ENCODE peak calls at places on chromosome 16, in nine cellular contexts. One of them, this sample, is unnamed.

GRCh38 chr16:75035410-75035968 is 36.7 kb downstream of the ZNRF1 start:
- DNase-seq in GM13977: no peak
- DNase-seq in foreskin keratinocyte: no peak
- DNase-seq in cardiac muscle cell: no peak
- DNase-seq in left ventricle myocardium inferior: no peak
- DNase-seq in progenitor cell of endocrine pancreas: no peak
- DNase-seq in mucosa of descending colon: no peak
- DNase-seq in astrocyte of the cerebellum: no peak
- DNase-seq in psoas muscle: no peak
- DNase-seq in this sample: no peak

GRCh38 chr16:28274676-28275075 is 17.6 kb upstream of the SBK1 start:
- DNase-seq in GM13977: no peak
- DNase-seq in foreskin keratinocyte: no peak
- DNase-seq in cardiac muscle cell: no peak
- DNase-seq in left ventricle myocardium inferior: no peak
- DNase-seq in progenitor cell of endocrine pancreas: no peak
- DNase-seq in mucosa of descending colon: no peak
- DNase-seq in astrocyte of the cerebellum: no peak
- DNase-seq in psoas muscle: no peak
- DNase-seq in this sample: no peak

GRCh38 chr16:58336332-58337089 is 41.7 kb upstream of the PRSS54 start:
- DNase-seq in GM13977: peak; percentile 82
- DNase-seq in foreskin keratinocyte: peak; percentile 47
- DNase-seq in cardiac muscle cell: peak; percentile 76
- DNase-seq in left ventricle myocardium inferior: peak; percentile 84
- DNase-seq in progenitor cell of endocrine pancreas: peak; percentile 82
- DNase-seq in mucosa of descending colon: peak; percentile 89
- DNase-seq in astrocyte of the cerebellum: peak; percentile 48
- DNase-seq in psoas muscle: peak; percentile 80
- DNase-seq in this sample: peak; percentile 90

GRCh38 chr16:22098538-22099255 is 6.4 kb downstream of the VWA3A start:
- DNase-seq in GM13977: peak; percentile 73
- DNase-seq in foreskin keratinocyte: no peak
- DNase-seq in cardiac muscle cell: peak; percentile 58
- DNase-seq in left ventricle myocardium inferior: no peak
- DNase-seq in progenitor cell of endocrine pancreas: no peak
- DNase-seq in mucosa of descending colon: no peak
- DNase-seq in astrocyte of the cerebellum: peak; percentile 6
- DNase-seq in psoas muscle: no peak
- DNase-seq in this sample: peak; percentile 39

GRCh38 chr16:24977673-24978065 is 37.5 kb downstream of the ARHGAP17 start:
- DNase-seq in GM13977: no peak
- DNase-seq in foreskin keratinocyte: no peak
- DNase-seq in cardiac muscle cell: peak; percentile 83
- DNase-seq in left ventricle myocardium inferior: no peak
- DNase-seq in progenitor cell of endocrine pancreas: no peak
- DNase-seq in mucosa of descending colon: no peak
- DNase-seq in astrocyte of the cerebellum: peak; percentile 48
- DNase-seq in psoas muscle: no peak
- DNase-seq in this sample: no peak

GRCh38 chr16:49856741-49857330 is 924 bp upstream of the ZNF423 start:
- DNase-seq in GM13977: peak; percentile 80
- DNase-seq in foreskin keratinocyte: peak; percentile 62
- DNase-seq in cardiac muscle cell: peak; percentile 90
- DNase-seq in left ventricle myocardium inferior: peak; percentile 81
- DNase-seq in progenitor cell of endocrine pancreas: peak; percentile 67
- DNase-seq in mucosa of descending colon: peak; percentile 86
- DNase-seq in astrocyte of the cerebellum: peak; percentile 70
- DNase-seq in psoas muscle: peak; percentile 86
- DNase-seq in this sample: peak; percentile 69

GRCh38 chr16:69909760-69910159 is 41.4 kb upstream of the CLEC18A start:
- DNase-seq in GM13977: no peak
- DNase-seq in foreskin keratinocyte: no peak
- DNase-seq in cardiac muscle cell: no peak
- DNase-seq in left ventricle myocardium inferior: no peak
- DNase-seq in progenitor cell of endocrine pancreas: no peak
- DNase-seq in mucosa of descending colon: no peak
- DNase-seq in astrocyte of the cerebellum: no peak
- DNase-seq in psoas muscle: no peak
- DNase-seq in this sample: no peak

GRCh38 chr16:82187829-82188228 is 17.8 kb upstream of the MPHOSPH6 start:
- DNase-seq in GM13977: peak; percentile 37
- DNase-seq in foreskin keratinocyte: no peak
- DNase-seq in cardiac muscle cell: no peak
- DNase-seq in left ventricle myocardium inferior: no peak
- DNase-seq in progenitor cell of endocrine pancreas: no peak
- DNase-seq in mucosa of descending colon: no peak
- DNase-seq in astrocyte of the cerebellum: no peak
- DNase-seq in psoas muscle: no peak
- DNase-seq in this sample: no peak

GRCh38 chr16:85690469-85691064 is 1.8 kb upstream of the GINS2 start:
- DNase-seq in GM13977: no peak
- DNase-seq in foreskin keratinocyte: no peak
- DNase-seq in cardiac muscle cell: peak; percentile 6
- DNase-seq in left ventricle myocardium inferior: no peak
- DNase-seq in progenitor cell of endocrine pancreas: no peak
- DNase-seq in mucosa of descending colon: no peak
- DNase-seq in astrocyte of the cerebellum: no peak
- DNase-seq in psoas muscle: no peak
- DNase-seq in this sample: no peak

GRCh38 chr16:56382901-56383355 is 42.4 kb downstream of the AMFR start:
- DNase-seq in GM13977: no peak
- DNase-seq in foreskin keratinocyte: peak; percentile 86
- DNase-seq in cardiac muscle cell: peak; percentile 26
- DNase-seq in left ventricle myocardium inferior: no peak
- DNase-seq in progenitor cell of endocrine pancreas: no peak
- DNase-seq in mucosa of descending colon: no peak
- DNase-seq in astrocyte of the cerebellum: peak; percentile 15
- DNase-seq in psoas muscle: no peak
- DNase-seq in this sample: peak; percentile 15

GRCh38 chr16:5918553-5919127 is 821.0 kb upstream of the EEF2KMT start:
- DNase-seq in GM13977: no peak
- DNase-seq in foreskin keratinocyte: no peak
- DNase-seq in cardiac muscle cell: no peak
- DNase-seq in left ventricle myocardium inferior: no peak
- DNase-seq in progenitor cell of endocrine pancreas: no peak
- DNase-seq in mucosa of descending colon: peak; percentile 59
- DNase-seq in astrocyte of the cerebellum: no peak
- DNase-seq in psoas muscle: no peak
- DNase-seq in this sample: peak; percentile 58

GRCh38 chr16:80174416-80174815 is 366.4 kb upstream of the DYNLRB2 start:
- DNase-seq in GM13977: no peak
- DNase-seq in foreskin keratinocyte: peak; percentile 84
- DNase-seq in cardiac muscle cell: peak; percentile 72
- DNase-seq in left ventricle myocardium inferior: no peak
- DNase-seq in progenitor cell of endocrine pancreas: no peak
- DNase-seq in mucosa of descending colon: no peak
- DNase-seq in astrocyte of the cerebellum: peak; percentile 53
- DNase-seq in psoas muscle: no peak
- DNase-seq in this sample: no peak

GRCh38 chr16:48318630-48319029 is 66.6 kb downstream of the SIAH1 start:
- DNase-seq in GM13977: no peak
- DNase-seq in foreskin keratinocyte: no peak
- DNase-seq in cardiac muscle cell: peak; percentile 62
- DNase-seq in left ventricle myocardium inferior: no peak
- DNase-seq in progenitor cell of endocrine pancreas: no peak
- DNase-seq in mucosa of descending colon: no peak
- DNase-seq in astrocyte of the cerebellum: peak; percentile 45
- DNase-seq in psoas muscle: no peak
- DNase-seq in this sample: no peak

GRCh38 chr16:87363771-87364476 is 19.7 kb downstream of the FBXO31 start:
- DNase-seq in GM13977: no peak
- DNase-seq in foreskin keratinocyte: no peak
- DNase-seq in cardiac muscle cell: no peak
- DNase-seq in left ventricle myocardium inferior: peak; percentile 65
- DNase-seq in progenitor cell of endocrine pancreas: no peak
- DNase-seq in mucosa of descending colon: no peak
- DNase-seq in astrocyte of the cerebellum: no peak
- DNase-seq in psoas muscle: no peak
- DNase-seq in this sample: no peak

GRCh38 chr16:17780181-17780580 is 309.4 kb upstream of the XYLT1 start:
- DNase-seq in GM13977: no peak
- DNase-seq in foreskin keratinocyte: no peak
- DNase-seq in cardiac muscle cell: no peak
- DNase-seq in left ventricle myocardium inferior: no peak
- DNase-seq in progenitor cell of endocrine pancreas: no peak
- DNase-seq in mucosa of descending colon: no peak
- DNase-seq in astrocyte of the cerebellum: no peak
- DNase-seq in psoas muscle: no peak
- DNase-seq in this sample: no peak

GRCh38 chr16:75443301-75443700 is 10.0 kb upstream of the CFDP1 start:
- DNase-seq in GM13977: no peak
- DNase-seq in foreskin keratinocyte: no peak
- DNase-seq in cardiac muscle cell: peak; percentile 30
- DNase-seq in left ventricle myocardium inferior: no peak
- DNase-seq in progenitor cell of endocrine pancreas: no peak
- DNase-seq in mucosa of descending colon: no peak
- DNase-seq in astrocyte of the cerebellum: no peak
- DNase-seq in psoas muscle: no peak
- DNase-seq in this sample: no peak

GRCh38 chr16:73949574-73950348 is 346.9 kb upstream of the PSMD7 start:
- DNase-seq in GM13977: no peak
- DNase-seq in foreskin keratinocyte: peak; percentile 71
- DNase-seq in cardiac muscle cell: peak; percentile 86
- DNase-seq in left ventricle myocardium inferior: no peak
- DNase-seq in progenitor cell of endocrine pancreas: no peak
- DNase-seq in mucosa of descending colon: no peak
- DNase-seq in astrocyte of the cerebellum: no peak
- DNase-seq in psoas muscle: no peak
- DNase-seq in this sample: peak; percentile 53

GRCh38 chr16:86768999-86769398 is 190.7 kb downstream of the FOXL1 start:
- DNase-seq in GM13977: no peak
- DNase-seq in foreskin keratinocyte: peak; percentile 44
- DNase-seq in cardiac muscle cell: no peak
- DNase-seq in left ventricle myocardium inferior: no peak
- DNase-seq in progenitor cell of endocrine pancreas: no peak
- DNase-seq in mucosa of descending colon: no peak
- DNase-seq in astrocyte of the cerebellum: peak; percentile 82
- DNase-seq in psoas muscle: no peak
- DNase-seq in this sample: peak; percentile 84

GRCh38 chr16:84616515-84616914 is 1.4 kb downstream of the COTL1 start:
- DNase-seq in GM13977: no peak
- DNase-seq in foreskin keratinocyte: peak; percentile 18
- DNase-seq in cardiac muscle cell: no peak
- DNase-seq in left ventricle myocardium inferior: no peak
- DNase-seq in progenitor cell of endocrine pancreas: no peak
- DNase-seq in mucosa of descending colon: no peak
- DNase-seq in astrocyte of the cerebellum: no peak
- DNase-seq in psoas muscle: no peak
- DNase-seq in this sample: no peak

GRCh38 chr16:47904691-47905090 is 251.1 kb downstream of the ABCC12 start:
- DNase-seq in GM13977: no peak
- DNase-seq in foreskin keratinocyte: no peak
- DNase-seq in cardiac muscle cell: no peak
- DNase-seq in left ventricle myocardium inferior: no peak
- DNase-seq in progenitor cell of endocrine pancreas: no peak
- DNase-seq in mucosa of descending colon: no peak
- DNase-seq in astrocyte of the cerebellum: no peak
- DNase-seq in psoas muscle: no peak
- DNase-seq in this sample: no peak

DNA sequence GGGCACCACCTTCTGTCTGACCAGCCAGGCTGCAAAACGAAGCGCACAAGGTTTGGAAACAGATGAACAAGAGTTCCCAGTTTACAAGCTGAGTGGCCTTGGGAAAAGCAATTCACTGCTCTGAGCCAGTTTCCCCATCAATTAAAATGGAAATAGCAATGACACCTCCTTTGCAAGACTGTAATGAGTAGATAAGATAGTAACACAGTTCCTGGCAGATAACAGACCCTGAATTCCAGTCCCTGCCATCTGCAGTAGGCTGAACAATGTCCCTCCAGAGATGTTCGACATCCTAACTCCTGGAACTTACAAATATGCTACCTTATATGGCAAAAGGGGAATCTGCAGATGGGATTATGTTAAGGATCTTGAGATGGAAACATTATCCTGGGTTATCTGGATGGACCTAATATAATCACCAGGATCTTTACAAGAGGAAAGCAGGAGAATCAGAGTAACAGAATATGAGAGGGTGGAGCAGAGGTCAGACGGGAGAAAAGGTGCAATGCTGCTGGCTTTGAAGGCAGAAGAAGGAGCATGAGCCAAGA is 27.9 kb downstream of the CPPED1 start:
- DNase-seq in GM13977: no peak
- DNase-seq in foreskin keratinocyte: no peak
- DNase-seq in cardiac muscle cell: no peak
- DNase-seq in left ventricle myocardium inferior: no peak
- DNase-seq in progenitor cell of endocrine pancreas: no peak
- DNase-seq in mucosa of descending colon: no peak
- DNase-seq in astrocyte of the cerebellum: no peak
- DNase-seq in psoas muscle: no peak
- DNase-seq in this sample: no peak
- TF ChIP-seq CTCF in GM13977: no peak
- TF ChIP-seq CTCF in foreskin keratinocyte: no peak
- TF ChIP-seq CTCF in cardiac muscle cell: no peak
- TF ChIP-seq CTCF in left ventricle myocardium inferior: no peak
- TF ChIP-seq CTCF in progenitor cell of endocrine pancreas: no peak
- TF ChIP-seq CTCF in mucosa of descending colon: no peak
- TF ChIP-seq CTCF in astrocyte of the cerebellum: no peak
- TF ChIP-seq CTCF in psoas muscle: no peak
- TF ChIP-seq CTCF in this sample: no peak

DNA sequence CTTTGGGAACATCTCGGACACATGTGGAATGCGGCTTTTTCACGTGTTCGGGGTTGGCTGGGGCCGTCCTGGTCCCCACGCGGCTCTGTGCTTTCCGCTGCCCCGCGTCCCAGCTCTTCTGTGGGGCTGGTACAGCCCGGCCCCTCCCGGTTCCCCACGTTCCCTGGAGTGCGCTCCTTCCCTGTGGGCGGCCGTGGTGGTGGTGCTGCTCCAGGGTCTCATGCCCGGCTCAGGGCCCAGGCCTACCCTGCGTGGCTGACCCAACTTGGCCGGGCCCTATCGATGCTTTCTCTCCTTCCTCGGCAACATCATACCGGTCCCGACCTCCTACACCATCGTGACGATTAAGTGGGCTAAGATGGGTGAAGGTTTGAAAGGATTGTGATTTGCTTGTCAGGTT is 3.3 kb downstream of the TELO2 start:
- DNase-seq in GM13977: no peak
- DNase-seq in foreskin keratinocyte: no peak
- DNase-seq in cardiac muscle cell: no peak
- DNase-seq in left ventricle myocardium inferior: no peak
- DNase-seq in progenitor cell of endocrine pancreas: no peak
- DNase-seq in mucosa of descending colon: no peak
- DNase-seq in astrocyte of the cerebellum: no peak
- DNase-seq in psoas muscle: no peak
- DNase-seq in this sample: no peak
- TF ChIP-seq CTCF in GM13977: no peak
- TF ChIP-seq CTCF in foreskin keratinocyte: no peak
- TF ChIP-seq CTCF in cardiac muscle cell: no peak
- TF ChIP-seq CTCF in left ventricle myocardium inferior: no peak
- TF ChIP-seq CTCF in progenitor cell of endocrine pancreas: no peak
- TF ChIP-seq CTCF in mucosa of descending colon: no peak
- TF ChIP-seq CTCF in astrocyte of the cerebellum: no peak
- TF ChIP-seq CTCF in psoas muscle: no peak
- TF ChIP-seq CTCF in this sample: no peak

GRCh38 chr16:54812229-54812628 is 118.4 kb upstream of the IRX5 start:
- DNase-seq in GM13977: no peak
- DNase-seq in foreskin keratinocyte: peak; percentile 8
- DNase-seq in cardiac muscle cell: peak; percentile 17
- DNase-seq in left ventricle myocardium inferior: no peak
- DNase-seq in progenitor cell of endocrine pancreas: no peak
- DNase-seq in mucosa of descending colon: no peak
- DNase-seq in astrocyte of the cerebellum: peak; percentile 4
- DNase-seq in psoas muscle: no peak
- DNase-seq in this sample: no peak
- TF ChIP-seq CTCF in GM13977: no peak
- TF ChIP-seq CTCF in foreskin keratinocyte: peak; percentile 37
- TF ChIP-seq CTCF in cardiac muscle cell: peak; percentile 15
- TF ChIP-seq CTCF in left ventricle myocardium inferior: peak; percentile 51
- TF ChIP-seq CTCF in progenitor cell of endocrine pancreas: no peak
- TF ChIP-seq CTCF in mucosa of descending colon: no peak
- TF ChIP-seq CTCF in astrocyte of the cerebellum: peak; percentile 33
- TF ChIP-seq CTCF in psoas muscle: no peak
- TF ChIP-seq CTCF in this sample: no peak

GRCh38 chr16:3003582-3004270 is 9.0 kb upstream of the CLDN9 start:
- DNase-seq in GM13977: peak; percentile 100
- DNase-seq in foreskin keratinocyte: peak; percentile 97
- DNase-seq in cardiac muscle cell: peak; percentile 99
- DNase-seq in left ventricle myocardium inferior: peak; percentile 95
- DNase-seq in progenitor cell of endocrine pancreas: peak; percentile 95
- DNase-seq in mucosa of descending colon: peak; percentile 98
- DNase-seq in astrocyte of the cerebellum: peak; percentile 95
- DNase-seq in psoas muscle: peak; percentile 95
- DNase-seq in this sample: peak; percentile 99
- TF ChIP-seq CTCF in GM13977: peak; percentile 86
- TF ChIP-seq CTCF in foreskin keratinocyte: peak; percentile 95
- TF ChIP-seq CTCF in cardiac muscle cell: peak; percentile 42
- TF ChIP-seq CTCF in left ventricle myocardium inferior: peak; percentile 54
- TF ChIP-seq CTCF in progenitor cell of endocrine pancreas: peak; percentile 49
- TF ChIP-seq CTCF in mucosa of descending colon: peak; percentile 35
- TF ChIP-seq CTCF in astrocyte of the cerebellum: peak; percentile 24
- TF ChIP-seq CTCF in psoas muscle: peak; percentile 33
- TF ChIP-seq CTCF in this sample: peak; percentile 41

This sample was measured in Calu3.